ENCODE peak calls at places on chromosomes 13 and 19, in four cellular contexts. S is fibroblast of lung, J is IMR-90, K is thoracic aorta. D is an unnamed sample. For H3K4me1, the result is how much of the 10 kb centered on the place peaks cover.

GRCh38 chr13:32038353-32038752 is 6.8 kb downstream of the FRY start:
- DNase-seq in K (no peak), J (no peak), S (no peak), D (no peak)

GRCh38 chr13:27035892-27036235 is 135.7 kb downstream of the USP12 start:
- DNase-seq in J (peak), S (no peak), K (no peak), D (no peak)

GRCh38 chr19:13032837-13033236 is 37.6 kb downstream of the NFIX start:
- DNase-seq in S (no peak), J (no peak), K (no peak), D (no peak)

GRCh38 chr19:33473644-33474305 is 47.8 kb downstream of the PEPD start:
- DNase-seq in S (no peak), K (no peak), J (peak), D (no peak)

GRCh38 chr13:29520671-29521070 is 74.8 kb downstream of the SLC7A1 start:
- DNase-seq in S (peak), J (peak), K (no peak), D (no peak)

GRCh38 chr19:43704002-43704705 is 11.7 kb upstream of the IRGC start:
- DNase-seq in K (no peak), S (no peak), J (no peak), D (no peak)

GRCh38 chr13:93226623-93227279 is at the start of gene GPC6:
- DNase-seq in S (peak), K (no peak), J (peak), D (no peak)

GRCh38 chr19:48656840-48657474 is 11.0 kb upstream of the CA11 start:
- DNase-seq in S (peak), J (peak), K (no peak), D (peak)

GRCh38 chr13:112060899-112061366 is 6.0 kb upstream of the SOX1 start:
- DNase-seq in S (no peak), J (no peak), K (no peak), D (no peak)

GRCh38 chr13:90918551-90918950 is 428.9 kb upstream of the MIR17HG start:
- DNase-seq in K (no peak), S (peak), J (peak), D (no peak)

GRCh38 chr19:41815301-41815700 is 18.9 kb downstream of the CEACAM3 start:
- DNase-seq in J (no peak), S (no peak), K (no peak), D (no peak)

GRCh38 chr19:41811981-41812380 is 15.6 kb downstream of the CEACAM3 start:
- DNase-seq in J (no peak), S (no peak), K (no peak), D (no peak)

GRCh38 chr19:41821003-41821735 is 23.3 kb downstream of the LYPD4 start:
- DNase-seq in J (peak), S (peak), K (no peak), D (peak)

GRCh38 chr19:41813911-41814310 is 17.5 kb downstream of the CEACAM3 start:
- DNase-seq in K (no peak), J (no peak), S (no peak), D (no peak)

GRCh38 chr19:41816761-41817160 is 20.4 kb downstream of the CEACAM3 start:
- DNase-seq in K (no peak), S (no peak), J (no peak), D (no peak)
- H3K4me1 ChIP-seq in K (under half), S (under half), J (under half), D (under half)

DNA sequence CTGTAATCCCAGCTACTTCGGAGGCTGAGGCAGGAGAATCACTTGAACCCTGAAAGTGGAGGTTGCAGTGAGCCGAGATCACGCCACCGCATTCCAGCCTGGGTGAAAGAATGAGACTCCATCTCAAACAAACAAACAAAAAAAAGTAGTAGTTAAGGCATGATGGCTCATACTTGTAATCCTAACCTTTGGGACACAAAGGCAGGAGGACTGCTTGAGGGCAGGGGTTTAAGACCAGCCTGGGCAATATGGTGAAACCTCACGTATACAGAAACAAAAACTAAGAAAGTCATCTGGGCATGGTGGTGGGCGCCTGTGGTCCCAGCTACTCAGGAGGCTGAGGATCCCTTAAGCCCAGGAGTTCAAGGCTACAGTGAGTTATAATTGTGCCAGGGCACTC is 1.8 kb downstream of the DNMT1 start:
- DNase-seq in K (no peak), J (no peak), S (no peak), D (no peak)
- H3K4me3 ChIP-seq in K (no peak), J (no peak), S (peak), D (no peak)

GRCh38 chr19:39412867-39413268 is 399 bp downstream of the PLEKHG2 start:
- DNase-seq in S (no peak), J (no peak), K (no peak), D (peak)

GRCh38 chr19:39411832-39412099 is 703 bp upstream of the PLEKHG2 start:
- DNase-seq in J (peak), S (peak), K (peak), D (peak)

GRCh38 chr19:39411006-39411831 is 1.2 kb upstream of the PLEKHG2 start:
- DNase-seq in J (peak), K (no peak), S (peak), D (peak)

GRCh38 chr19:39413269-39413902 is 917 bp downstream of the PLEKHG2 start:
- DNase-seq in S (peak), J (peak), K (no peak), D (no peak)

DNA sequence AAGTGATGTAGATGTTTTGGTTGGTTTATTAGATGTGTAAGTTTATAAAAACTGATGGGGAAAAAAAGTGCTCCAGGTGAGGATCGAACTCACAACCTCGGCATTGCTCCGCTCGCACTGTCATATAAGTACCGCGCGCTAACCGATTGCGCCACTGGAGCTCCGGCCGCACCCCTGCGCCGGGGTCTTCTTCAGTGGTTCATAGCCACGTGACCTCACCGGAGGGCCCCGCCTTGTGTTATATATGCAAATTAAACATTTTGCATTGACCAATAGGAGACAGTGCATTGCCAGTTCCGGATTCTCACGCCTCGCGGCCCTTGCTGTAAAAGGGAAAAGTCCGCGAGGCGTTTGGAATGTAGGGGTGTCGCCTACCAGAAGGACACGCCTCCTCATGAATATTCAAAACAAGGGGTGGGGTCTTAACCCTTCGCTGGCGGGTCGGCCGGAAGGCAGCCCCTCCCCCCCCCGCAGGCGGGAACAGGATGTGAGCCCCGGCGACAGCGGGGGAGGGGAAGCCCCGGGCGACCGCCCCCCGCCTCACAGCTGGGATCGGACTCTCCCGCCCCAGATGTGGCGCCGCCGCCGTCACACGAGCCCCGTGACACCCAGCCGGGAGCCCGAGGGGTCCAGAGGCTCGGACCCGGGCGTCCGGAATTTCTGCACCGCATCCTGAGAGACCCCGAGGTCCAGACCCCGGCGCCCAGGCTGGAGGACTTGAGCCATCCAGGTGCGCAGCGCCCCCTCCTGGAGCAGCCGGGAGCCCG is at the start of gene PLEKHG2:
- DNase-seq in K (peak), S (peak), J (peak), D (peak)
- TF ChIP-seq CTCF in K (peak), S (peak), J (peak), D (peak)

DNA sequence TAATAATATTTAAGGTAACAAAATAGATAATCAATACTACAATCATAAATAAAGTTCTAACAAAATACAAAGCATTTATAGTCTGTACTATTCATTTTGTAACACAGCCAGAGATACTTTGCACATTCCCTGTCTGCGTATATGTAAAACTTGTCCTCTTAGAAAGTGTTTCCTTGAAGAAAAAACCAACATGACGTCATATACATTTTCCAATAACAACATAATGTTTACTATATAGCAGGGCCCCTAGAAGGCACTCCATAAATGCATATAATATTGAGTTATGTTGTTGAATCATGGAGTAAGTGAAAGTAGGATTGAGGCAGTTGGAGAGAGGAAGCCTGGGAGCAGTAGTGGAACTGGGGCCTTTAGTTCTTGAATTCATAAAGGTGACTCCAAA is 371.4 kb upstream of the HTR2A start:
- DNase-seq in S (no peak), J (no peak), K (no peak), D (no peak)
- H3K4me1 ChIP-seq in S (under half), J (under half), K (under half), D (under half)

GRCh38 chr19:46730187-46730586 is 13.3 kb upstream of the PRKD2 start:
- DNase-seq in K (no peak), J (no peak), S (no peak), D (no peak)

GRCh38 chr19:46731007-46731501 is 14.1 kb upstream of the PRKD2 start:
- DNase-seq in K (no peak), S (peak), J (peak), D (peak)

GRCh38 chr19:46732172-46732938 is 13.5 kb upstream of the FKRP start:
- DNase-seq in S (no peak), J (no peak), K (no peak), D (no peak)

GRCh38 chr19:46730595-46730994 is 13.7 kb upstream of the PRKD2 start:
- DNase-seq in S (no peak), K (no peak), J (no peak), D (no peak)

DNA sequence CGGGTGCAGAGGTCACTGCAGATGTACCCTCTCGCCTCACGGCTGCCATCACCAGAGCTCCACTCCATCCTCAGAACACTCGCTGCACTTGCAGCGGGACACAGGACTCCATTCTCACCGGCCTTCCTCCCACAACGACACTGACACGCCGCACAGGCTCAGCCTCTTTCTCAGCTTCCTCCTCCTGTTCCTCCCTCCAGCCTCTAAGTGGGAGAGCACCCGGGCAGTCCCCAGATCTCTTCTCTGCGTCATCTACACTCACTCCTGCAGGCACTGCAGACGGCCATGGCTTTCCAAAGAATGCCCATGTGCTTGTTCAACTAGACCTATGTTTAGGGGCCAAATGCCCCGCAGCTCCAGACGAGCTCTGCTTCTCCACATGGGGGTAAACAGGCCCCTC is 14.3 kb upstream of the FKRP start:
- DNase-seq in S (no peak), J (no peak), K (no peak), D (no peak)
- H3K4me3 ChIP-seq in S (no peak), J (no peak), K (no peak), D (no peak)

D was measured in body of pancreas.